ENCODE peak calls at places on chromosomes 6 and 20, in four cellular contexts. One of them, this sample, is unnamed.

GRCh38 chr6:20691185-20691584 is 156.9 kb downstream of the CDKAL1 start:
- DNase-seq in fibroblast of lung: no peak
- DNase-seq in CD8-positive, alpha-beta T cell: no peak
- DNase-seq in stomach: no peak
- DNase-seq in this sample: no peak

GRCh38 chr6:22279427-22279826 is 17.4 kb downstream of the PRL start:
- DNase-seq in fibroblast of lung: no peak
- DNase-seq in CD8-positive, alpha-beta T cell: no peak
- DNase-seq in stomach: no peak
- DNase-seq in this sample: no peak

GRCh38 chr6:36160147-36160760 is 29.9 kb downstream of the MAPK13 start:
- DNase-seq in CD8-positive, alpha-beta T cell: no peak
- DNase-seq in fibroblast of lung: peak
- DNase-seq in stomach: no peak
- DNase-seq in this sample: peak

GRCh38 chr20:8647868-8648495 is 420.9 kb upstream of the PLCB4 start:
- DNase-seq in CD8-positive, alpha-beta T cell: no peak
- DNase-seq in stomach: no peak
- DNase-seq in fibroblast of lung: no peak
- DNase-seq in this sample: peak

GRCh38 chr6:83057705-83058321 is 7.8 kb downstream of the UBE3D start:
- DNase-seq in CD8-positive, alpha-beta T cell: no peak
- DNase-seq in fibroblast of lung: peak
- DNase-seq in stomach: no peak
- DNase-seq in this sample: peak

GRCh38 chr6:162177733-162178132 is 549.8 kb downstream of the PRKN start:
- DNase-seq in stomach: no peak
- DNase-seq in CD8-positive, alpha-beta T cell: no peak
- DNase-seq in fibroblast of lung: peak
- DNase-seq in this sample: peak

GRCh38 chr20:32527052-32527446 is 58.1 kb downstream of the NOL4L start:
- DNase-seq in CD8-positive, alpha-beta T cell: no peak
- DNase-seq in stomach: no peak
- DNase-seq in fibroblast of lung: no peak
- DNase-seq in this sample: no peak

GRCh38 chr20:3218307-3218988 is 9.2 kb downstream of the ITPA start:
- DNase-seq in fibroblast of lung: peak
- DNase-seq in stomach: peak
- DNase-seq in CD8-positive, alpha-beta T cell: peak
- DNase-seq in this sample: no peak

GRCh38 chr6:26272171-26272631 is 92.8 kb upstream of the BTN3A2 start:
- DNase-seq in stomach: peak
- DNase-seq in CD8-positive, alpha-beta T cell: peak
- DNase-seq in fibroblast of lung: no peak
- DNase-seq in this sample: no peak

GRCh38 chr6:163490826-163491577 is 76.5 kb downstream of the QKI start:
- DNase-seq in CD8-positive, alpha-beta T cell: no peak
- DNase-seq in stomach: peak
- DNase-seq in fibroblast of lung: peak
- DNase-seq in this sample: peak

GRCh38 chr6:71082033-71082620 is 125.3 kb upstream of the B3GAT2 start:
- DNase-seq in fibroblast of lung: peak
- DNase-seq in CD8-positive, alpha-beta T cell: no peak
- DNase-seq in stomach: no peak
- DNase-seq in this sample: peak

GRCh38 chr6:1535295-1535694 is 74.4 kb upstream of the FOXC1 start:
- DNase-seq in CD8-positive, alpha-beta T cell: no peak
- DNase-seq in fibroblast of lung: no peak
- DNase-seq in stomach: no peak
- DNase-seq in this sample: peak

GRCh38 chr6:20341564-20341963 is 60.1 kb upstream of the E2F3 start:
- DNase-seq in CD8-positive, alpha-beta T cell: no peak
- DNase-seq in fibroblast of lung: no peak
- DNase-seq in stomach: no peak
- DNase-seq in this sample: no peak

GRCh38 chr20:10795286-10796026 is 121.7 kb upstream of the JAG1 start:
- DNase-seq in stomach: no peak
- DNase-seq in CD8-positive, alpha-beta T cell: no peak
- DNase-seq in fibroblast of lung: no peak
- DNase-seq in this sample: no peak

GRCh38 chr20:53660078-53660909 is 66.7 kb upstream of the ZNF217 start:
- DNase-seq in CD8-positive, alpha-beta T cell: no peak
- DNase-seq in fibroblast of lung: peak
- DNase-seq in stomach: no peak
- DNase-seq in this sample: peak

GRCh38 chr20:16945619-16946018 is 197.5 kb downstream of the OTOR start:
- DNase-seq in CD8-positive, alpha-beta T cell: no peak
- DNase-seq in stomach: no peak
- DNase-seq in fibroblast of lung: no peak
- DNase-seq in this sample: no peak

GRCh38 chr20:60200305-60200918 is 242.2 kb downstream of the CDH26 start:
- DNase-seq in CD8-positive, alpha-beta T cell: no peak
- DNase-seq in fibroblast of lung: no peak
- DNase-seq in stomach: no peak
- DNase-seq in this sample: no peak

GRCh38 chr6:134995536-134995935 is 45.6 kb upstream of the ALDH8A1 start:
- DNase-seq in stomach: no peak
- DNase-seq in fibroblast of lung: no peak
- DNase-seq in CD8-positive, alpha-beta T cell: no peak
- DNase-seq in this sample: peak

GRCh38 chr6:166903027-166903426 is 53.3 kb downstream of the RNASET2 start:
- DNase-seq in stomach: no peak
- DNase-seq in CD8-positive, alpha-beta T cell: no peak
- DNase-seq in fibroblast of lung: no peak
- DNase-seq in this sample: no peak

GRCh38 chr20:46939031-46939430 is 44.4 kb downstream of the EYA2 start:
- DNase-seq in stomach: no peak
- DNase-seq in CD8-positive, alpha-beta T cell: no peak
- DNase-seq in fibroblast of lung: no peak
- DNase-seq in this sample: peak

GRCh38 chr20:768426-768978 is at the start of gene SLC52A3:
- DNase-seq in fibroblast of lung: no peak
- DNase-seq in CD8-positive, alpha-beta T cell: no peak
- DNase-seq in stomach: peak
- DNase-seq in this sample: no peak
- TF ChIP-seq CTCF in fibroblast of lung: no peak
- TF ChIP-seq CTCF in CD8-positive, alpha-beta T cell: no peak
- TF ChIP-seq CTCF in stomach: peak
- TF ChIP-seq CTCF in this sample: no peak

GRCh38 chr20:62996596-62996982 is 10.2 kb downstream of the BHLHE23 start:
- DNase-seq in stomach: no peak
- DNase-seq in CD8-positive, alpha-beta T cell: no peak
- DNase-seq in fibroblast of lung: no peak
- DNase-seq in this sample: no peak

GRCh38 chr20:62997626-62998025 is 9.1 kb downstream of the BHLHE23 start:
- DNase-seq in fibroblast of lung: no peak
- DNase-seq in stomach: no peak
- DNase-seq in CD8-positive, alpha-beta T cell: no peak
- DNase-seq in this sample: no peak

GRCh38 chr20:62995481-62995880 is 11.3 kb downstream of the BHLHE23 start:
- DNase-seq in stomach: no peak
- DNase-seq in CD8-positive, alpha-beta T cell: no peak
- DNase-seq in fibroblast of lung: no peak
- DNase-seq in this sample: no peak

GRCh38 chr20:62994850-62995249 is 11.9 kb downstream of the BHLHE23 start:
- DNase-seq in stomach: no peak
- DNase-seq in CD8-positive, alpha-beta T cell: no peak
- DNase-seq in fibroblast of lung: no peak
- DNase-seq in this sample: no peak

GRCh38 chr20:62995898-62996595 is 10.7 kb downstream of the BHLHE23 start:
- DNase-seq in fibroblast of lung: no peak
- DNase-seq in stomach: no peak
- DNase-seq in CD8-positive, alpha-beta T cell: no peak
- DNase-seq in this sample: no peak
- TF ChIP-seq CTCF in fibroblast of lung: no peak
- TF ChIP-seq CTCF in stomach: no peak
- TF ChIP-seq CTCF in CD8-positive, alpha-beta T cell: no peak
- TF ChIP-seq CTCF in this sample: no peak

GRCh38 chr6:40990301-40990700 is 48.7 kb downstream of the UNC5CL start:
- DNase-seq in fibroblast of lung: no peak
- DNase-seq in stomach: no peak
- DNase-seq in CD8-positive, alpha-beta T cell: no peak
- DNase-seq in this sample: no peak
- TF ChIP-seq CTCF in fibroblast of lung: no peak
- TF ChIP-seq CTCF in stomach: no peak
- TF ChIP-seq CTCF in CD8-positive, alpha-beta T cell: no peak
- TF ChIP-seq CTCF in this sample: peak

GRCh38 chr20:25532015-25532751 is 53.1 kb downstream of the NINL start:
- DNase-seq in fibroblast of lung: no peak
- DNase-seq in CD8-positive, alpha-beta T cell: no peak
- DNase-seq in stomach: no peak
- DNase-seq in this sample: no peak
- TF ChIP-seq CTCF in fibroblast of lung: peak
- TF ChIP-seq CTCF in CD8-positive, alpha-beta T cell: no peak
- TF ChIP-seq CTCF in stomach: no peak
- TF ChIP-seq CTCF in this sample: no peak

DNA sequence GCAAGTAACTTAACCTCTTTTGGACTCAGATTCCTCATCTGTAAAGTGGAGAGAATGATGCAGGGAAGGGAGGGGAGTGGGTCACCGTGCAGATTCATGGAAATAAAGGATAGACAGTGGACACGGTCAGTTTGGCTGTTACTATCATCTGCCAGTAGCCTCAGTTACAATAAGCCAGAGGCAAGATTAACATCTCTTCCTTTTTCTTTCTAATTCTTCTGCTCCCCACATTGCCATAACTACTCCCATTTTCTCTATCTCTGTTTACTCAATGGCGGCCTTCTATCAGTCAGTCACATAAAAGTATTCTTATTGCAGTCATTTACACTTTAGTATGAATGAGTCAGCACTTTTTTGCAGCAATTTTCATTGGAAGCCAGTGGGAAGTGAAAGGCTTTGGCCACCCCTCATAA is 49.2 kb downstream of the PPP1R16B start:
- DNase-seq in CD8-positive, alpha-beta T cell: no peak
- DNase-seq in stomach: no peak
- DNase-seq in fibroblast of lung: no peak
- DNase-seq in this sample: no peak
- TF ChIP-seq CTCF in CD8-positive, alpha-beta T cell: no peak
- TF ChIP-seq CTCF in stomach: no peak
- TF ChIP-seq CTCF in fibroblast of lung: no peak
- TF ChIP-seq CTCF in this sample: no peak

GRCh38 chr6:44327096-44327495 is 13.9 kb upstream of the AARS2 start:
- DNase-seq in stomach: no peak
- DNase-seq in fibroblast of lung: no peak
- DNase-seq in CD8-positive, alpha-beta T cell: no peak
- DNase-seq in this sample: no peak
- TF ChIP-seq CTCF in stomach: no peak
- TF ChIP-seq CTCF in fibroblast of lung: no peak
- TF ChIP-seq CTCF in CD8-positive, alpha-beta T cell: no peak
- TF ChIP-seq CTCF in this sample: no peak

GRCh38 chr6:31478186-31478950 is 19.6 kb upstream of the MICB start:
- DNase-seq in stomach: no peak
- DNase-seq in fibroblast of lung: no peak
- DNase-seq in CD8-positive, alpha-beta T cell: no peak
- DNase-seq in this sample: no peak

GRCh38 chr6:31473780-31474725 is 23.9 kb upstream of the MICB start:
- DNase-seq in stomach: no peak
- DNase-seq in CD8-positive, alpha-beta T cell: no peak
- DNase-seq in fibroblast of lung: peak
- DNase-seq in this sample: peak

GRCh38 chr6:31474871-31475286 is 23.1 kb upstream of the MICB start:
- DNase-seq in stomach: no peak
- DNase-seq in CD8-positive, alpha-beta T cell: no peak
- DNase-seq in fibroblast of lung: no peak
- DNase-seq in this sample: no peak

GRCh38 chr6:31477521-31477920 is 20.4 kb upstream of the MICB start:
- DNase-seq in stomach: no peak
- DNase-seq in CD8-positive, alpha-beta T cell: no peak
- DNase-seq in fibroblast of lung: no peak
- DNase-seq in this sample: no peak

GRCh38 chr6:31476515-31477139 is 21.3 kb upstream of the MICB start:
- DNase-seq in stomach: no peak
- DNase-seq in CD8-positive, alpha-beta T cell: no peak
- DNase-seq in fibroblast of lung: no peak
- DNase-seq in this sample: no peak
- TF ChIP-seq CTCF in stomach: no peak
- TF ChIP-seq CTCF in CD8-positive, alpha-beta T cell: no peak
- TF ChIP-seq CTCF in fibroblast of lung: no peak
- TF ChIP-seq CTCF in this sample: no peak

GRCh38 chr6:43812850-43813584 is 43.0 kb downstream of the VEGFA start:
- DNase-seq in stomach: peak
- DNase-seq in fibroblast of lung: peak
- DNase-seq in CD8-positive, alpha-beta T cell: no peak
- DNase-seq in this sample: no peak
- TF ChIP-seq CTCF in stomach: no peak
- TF ChIP-seq CTCF in fibroblast of lung: no peak
- TF ChIP-seq CTCF in CD8-positive, alpha-beta T cell: no peak
- TF ChIP-seq CTCF in this sample: no peak